ENCODE peak calls at places on chromosomes 13 and 19, in nine cellular contexts. One of them, this sample, is unnamed.

GRCh38 chr19:38647966-38648788 is 728 bp downstream of the ACTN4 start:
- DNase-seq in neural progenitor cell: no peak
- DNase-seq in breast epithelium: no peak
- DNase-seq in cardiac muscle cell: no peak
- DNase-seq in A549: no peak
- DNase-seq in epithelial cell of prostate: no peak
- DNase-seq in right atrium auricular region: no peak
- DNase-seq in dorsolateral prefrontal cortex: no peak
- DNase-seq in PC-3: no peak
- DNase-seq in this sample: no peak

GRCh38 chr13:103961784-103962183 is 895.6 kb upstream of the SLC10A2 start:
- DNase-seq in neural progenitor cell: no peak
- DNase-seq in breast epithelium: no peak
- DNase-seq in cardiac muscle cell: peak; percentile 33
- DNase-seq in A549: no peak
- DNase-seq in epithelial cell of prostate: no peak
- DNase-seq in right atrium auricular region: no peak
- DNase-seq in dorsolateral prefrontal cortex: no peak
- DNase-seq in PC-3: no peak
- DNase-seq in this sample: no peak

GRCh38 chr19:45607071-45608029 is 5.3 kb upstream of the GPR4 start:
- DNase-seq in neural progenitor cell: peak; percentile 89
- DNase-seq in breast epithelium: peak; percentile 42
- DNase-seq in cardiac muscle cell: peak; percentile 80
- DNase-seq in A549: peak; percentile 77
- DNase-seq in epithelial cell of prostate: no peak
- DNase-seq in right atrium auricular region: peak; percentile 72
- DNase-seq in dorsolateral prefrontal cortex: peak; percentile 57
- DNase-seq in PC-3: peak; percentile 76
- DNase-seq in this sample: peak; percentile 55

GRCh38 chr13:73754727-73755292 is 379.4 kb downstream of the KLF12 start:
- DNase-seq in neural progenitor cell: peak; percentile 64
- DNase-seq in breast epithelium: no peak
- DNase-seq in cardiac muscle cell: peak; percentile 77
- DNase-seq in A549: peak; percentile 4
- DNase-seq in epithelial cell of prostate: no peak
- DNase-seq in right atrium auricular region: no peak
- DNase-seq in dorsolateral prefrontal cortex: no peak
- DNase-seq in PC-3: peak; percentile 85
- DNase-seq in this sample: no peak

GRCh38 chr19:35644206-35644986 is 2.9 kb downstream of the ETV2 start:
- DNase-seq in neural progenitor cell: peak; percentile 96
- DNase-seq in breast epithelium: peak; percentile 94
- DNase-seq in cardiac muscle cell: peak; percentile 97
- DNase-seq in A549: peak; percentile 100
- DNase-seq in epithelial cell of prostate: peak; percentile 80
- DNase-seq in right atrium auricular region: peak; percentile 95
- DNase-seq in dorsolateral prefrontal cortex: peak; percentile 70
- DNase-seq in PC-3: peak; percentile 91
- DNase-seq in this sample: peak; percentile 41

GRCh38 chr19:38838208-38838985 is 6.8 kb upstream of the ECH1 start:
- DNase-seq in neural progenitor cell: no peak
- DNase-seq in breast epithelium: peak; percentile 70
- DNase-seq in cardiac muscle cell: no peak
- DNase-seq in A549: no peak
- DNase-seq in epithelial cell of prostate: peak; percentile 90
- DNase-seq in right atrium auricular region: no peak
- DNase-seq in dorsolateral prefrontal cortex: no peak
- DNase-seq in PC-3: peak; percentile 94
- DNase-seq in this sample: no peak

GRCh38 chr13:41694902-41695301 is 237.6 kb downstream of the RGCC start:
- DNase-seq in neural progenitor cell: no peak
- DNase-seq in breast epithelium: no peak
- DNase-seq in cardiac muscle cell: peak; percentile 95
- DNase-seq in A549: peak; percentile 19
- DNase-seq in epithelial cell of prostate: peak; percentile 67
- DNase-seq in right atrium auricular region: peak; percentile 61
- DNase-seq in dorsolateral prefrontal cortex: no peak
- DNase-seq in PC-3: peak; percentile 87
- DNase-seq in this sample: no peak

GRCh38 chr13:28705734-28706133 is 13.0 kb downstream of the SLC46A3 start:
- DNase-seq in neural progenitor cell: no peak
- DNase-seq in breast epithelium: no peak
- DNase-seq in cardiac muscle cell: peak; percentile 74
- DNase-seq in A549: no peak
- DNase-seq in epithelial cell of prostate: no peak
- DNase-seq in right atrium auricular region: no peak
- DNase-seq in dorsolateral prefrontal cortex: no peak
- DNase-seq in PC-3: no peak
- DNase-seq in this sample: no peak

GRCh38 chr19:5706876-5707573 is 12.9 kb downstream of the LONP1 start:
- DNase-seq in neural progenitor cell: no peak
- DNase-seq in breast epithelium: no peak
- DNase-seq in cardiac muscle cell: no peak
- DNase-seq in A549: no peak
- DNase-seq in epithelial cell of prostate: no peak
- DNase-seq in right atrium auricular region: no peak
- DNase-seq in dorsolateral prefrontal cortex: no peak
- DNase-seq in PC-3: no peak
- DNase-seq in this sample: no peak

GRCh38 chr19:12794936-12795335 is 3.6 kb downstream of the JUNB start:
- DNase-seq in neural progenitor cell: no peak
- DNase-seq in breast epithelium: no peak
- DNase-seq in cardiac muscle cell: peak; percentile 25
- DNase-seq in A549: no peak
- DNase-seq in epithelial cell of prostate: no peak
- DNase-seq in right atrium auricular region: no peak
- DNase-seq in dorsolateral prefrontal cortex: no peak
- DNase-seq in PC-3: no peak
- DNase-seq in this sample: no peak

GRCh38 chr19:48696353-48697010 is 711 bp downstream of the FUT2 start:
- DNase-seq in neural progenitor cell: peak; percentile 61
- DNase-seq in breast epithelium: no peak
- DNase-seq in cardiac muscle cell: no peak
- DNase-seq in A549: no peak
- DNase-seq in epithelial cell of prostate: no peak
- DNase-seq in right atrium auricular region: no peak
- DNase-seq in dorsolateral prefrontal cortex: no peak
- DNase-seq in PC-3: no peak
- DNase-seq in this sample: no peak

GRCh38 chr13:37690361-37690760 is 91.8 kb upstream of the POSTN start:
- DNase-seq in neural progenitor cell: no peak
- DNase-seq in breast epithelium: no peak
- DNase-seq in cardiac muscle cell: no peak
- DNase-seq in A549: no peak
- DNase-seq in epithelial cell of prostate: no peak
- DNase-seq in right atrium auricular region: no peak
- DNase-seq in dorsolateral prefrontal cortex: no peak
- DNase-seq in PC-3: no peak
- DNase-seq in this sample: no peak
- H3K27ac ChIP-seq in neural progenitor cell: no peak overlapping the region
- H3K27ac ChIP-seq in breast epithelium: no peak overlapping the region
- H3K27ac ChIP-seq in cardiac muscle cell: no peak overlapping the region
- H3K27ac ChIP-seq in A549: no peak overlapping the region
- H3K27ac ChIP-seq in epithelial cell of prostate: no peak overlapping the region
- H3K27ac ChIP-seq in right atrium auricular region: no peak overlapping the region
- H3K27ac ChIP-seq in dorsolateral prefrontal cortex: no peak overlapping the region
- H3K27ac ChIP-seq in PC-3: no peak overlapping the region
- H3K27ac ChIP-seq in this sample: no peak overlapping the region

DNA sequence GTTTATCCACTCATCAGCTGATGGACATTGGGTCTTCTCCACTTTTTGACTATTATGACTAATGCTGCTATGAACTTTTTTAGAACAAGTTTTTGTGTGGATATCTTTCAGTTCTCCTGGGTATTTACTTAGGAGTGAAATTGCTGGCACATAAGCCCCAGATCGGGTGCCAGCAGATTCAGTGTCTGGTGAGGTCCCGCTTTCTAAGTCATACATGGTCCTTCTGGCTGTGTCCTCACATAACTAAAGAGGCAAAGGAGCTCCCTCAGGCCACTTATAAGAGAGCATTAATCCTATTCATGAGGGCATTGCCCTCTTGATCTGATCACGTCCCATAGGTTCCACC is 600 bp upstream of the ZNF226 start:
- DNase-seq in neural progenitor cell: peak; percentile 2
- DNase-seq in breast epithelium: no peak
- DNase-seq in cardiac muscle cell: no peak
- DNase-seq in A549: no peak
- DNase-seq in epithelial cell of prostate: no peak
- DNase-seq in right atrium auricular region: no peak
- DNase-seq in dorsolateral prefrontal cortex: no peak
- DNase-seq in PC-3: no peak
- DNase-seq in this sample: no peak
- H3K27ac ChIP-seq in neural progenitor cell: no peak overlapping the region
- H3K27ac ChIP-seq in breast epithelium: peak overlapping the region; percentile 91
- H3K27ac ChIP-seq in cardiac muscle cell: peak overlapping the region; percentile 8
- H3K27ac ChIP-seq in A549: peak overlapping the region; percentile 81
- H3K27ac ChIP-seq in epithelial cell of prostate: peak overlapping the region; percentile 56
- H3K27ac ChIP-seq in right atrium auricular region: peak overlapping the region; percentile 86
- H3K27ac ChIP-seq in dorsolateral prefrontal cortex: no peak overlapping the region
- H3K27ac ChIP-seq in PC-3: peak overlapping the region; percentile 13
- H3K27ac ChIP-seq in this sample: peak overlapping the region; percentile 91

DNA sequence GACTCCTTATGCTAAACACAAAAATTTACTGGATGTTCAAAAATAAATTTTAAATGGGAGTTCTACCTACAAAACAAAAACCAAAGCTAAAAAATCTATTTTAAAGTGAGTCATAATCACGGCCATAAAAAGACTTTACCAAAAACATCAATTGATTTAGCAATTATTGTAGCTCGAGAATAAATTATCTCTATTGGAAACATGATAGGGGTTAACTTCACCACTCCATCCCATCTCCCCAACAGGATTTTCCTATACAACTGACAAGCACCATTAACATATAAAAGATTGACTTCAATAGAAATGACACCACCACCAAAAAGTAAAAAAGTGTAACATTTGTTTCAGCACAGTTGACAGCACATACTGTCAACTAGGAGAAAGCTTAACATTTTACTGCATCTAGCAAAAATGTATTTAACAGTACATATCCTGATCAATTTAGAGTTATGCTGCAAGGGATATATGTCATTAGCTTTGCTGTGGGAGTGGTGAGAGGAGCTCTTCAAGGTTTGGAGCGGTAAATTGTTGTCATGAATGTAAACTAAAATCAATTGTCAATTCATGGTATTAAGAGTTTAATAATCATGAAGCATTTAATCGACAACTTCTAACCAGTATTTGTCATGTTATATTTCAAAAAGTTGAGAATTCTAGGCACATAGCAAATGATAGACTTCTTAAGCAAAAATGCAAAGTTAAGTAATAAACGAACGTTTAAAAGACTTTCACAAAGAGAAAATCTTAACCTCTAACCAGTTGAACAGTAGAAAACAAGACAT is 3.8 kb downstream of the UBL3 start:
- DNase-seq in neural progenitor cell: no peak
- DNase-seq in breast epithelium: no peak
- DNase-seq in cardiac muscle cell: no peak
- DNase-seq in A549: no peak
- DNase-seq in epithelial cell of prostate: no peak
- DNase-seq in right atrium auricular region: no peak
- DNase-seq in dorsolateral prefrontal cortex: no peak
- DNase-seq in PC-3: no peak
- DNase-seq in this sample: no peak
- H3K27ac ChIP-seq in neural progenitor cell: no peak overlapping the region
- H3K27ac ChIP-seq in breast epithelium: peak overlapping the region; percentile 83
- H3K27ac ChIP-seq in cardiac muscle cell: no peak overlapping the region
- H3K27ac ChIP-seq in A549: peak overlapping the region; percentile 71
- H3K27ac ChIP-seq in epithelial cell of prostate: peak overlapping the region; percentile 37
- H3K27ac ChIP-seq in right atrium auricular region: peak overlapping the region; percentile 100
- H3K27ac ChIP-seq in dorsolateral prefrontal cortex: peak overlapping the region; percentile 57
- H3K27ac ChIP-seq in PC-3: no peak overlapping the region
- H3K27ac ChIP-seq in this sample: peak overlapping the region; percentile 66

GRCh38 chr13:25905411-25906010 is 146.3 kb downstream of the SHISA2 start:
- DNase-seq in neural progenitor cell: no peak
- DNase-seq in breast epithelium: no peak
- DNase-seq in cardiac muscle cell: no peak
- DNase-seq in A549: no peak
- DNase-seq in epithelial cell of prostate: no peak
- DNase-seq in right atrium auricular region: no peak
- DNase-seq in dorsolateral prefrontal cortex: no peak
- DNase-seq in PC-3: peak; percentile 83
- DNase-seq in this sample: no peak
- H3K27ac ChIP-seq in neural progenitor cell: no peak overlapping the region
- H3K27ac ChIP-seq in breast epithelium: no peak overlapping the region
- H3K27ac ChIP-seq in cardiac muscle cell: no peak overlapping the region
- H3K27ac ChIP-seq in A549: no peak overlapping the region
- H3K27ac ChIP-seq in epithelial cell of prostate: no peak overlapping the region
- H3K27ac ChIP-seq in right atrium auricular region: no peak overlapping the region
- H3K27ac ChIP-seq in dorsolateral prefrontal cortex: no peak overlapping the region
- H3K27ac ChIP-seq in PC-3: peak overlapping the region; percentile 82
- H3K27ac ChIP-seq in this sample: no peak overlapping the region

GRCh38 chr13:97307096-97307495 is 85.0 kb downstream of the MBNL2 start:
- DNase-seq in neural progenitor cell: no peak
- DNase-seq in breast epithelium: no peak
- DNase-seq in cardiac muscle cell: no peak
- DNase-seq in A549: no peak
- DNase-seq in epithelial cell of prostate: no peak
- DNase-seq in right atrium auricular region: no peak
- DNase-seq in dorsolateral prefrontal cortex: no peak
- DNase-seq in PC-3: no peak
- DNase-seq in this sample: no peak
- H3K27ac ChIP-seq in neural progenitor cell: no peak overlapping the region
- H3K27ac ChIP-seq in breast epithelium: peak overlapping the region; percentile 26
- H3K27ac ChIP-seq in cardiac muscle cell: no peak overlapping the region
- H3K27ac ChIP-seq in A549: peak overlapping the region; percentile 82
- H3K27ac ChIP-seq in epithelial cell of prostate: peak overlapping the region; percentile 29
- H3K27ac ChIP-seq in right atrium auricular region: no peak overlapping the region
- H3K27ac ChIP-seq in dorsolateral prefrontal cortex: peak overlapping the region; percentile 85
- H3K27ac ChIP-seq in PC-3: peak overlapping the region; percentile 88
- H3K27ac ChIP-seq in this sample: no peak overlapping the region

GRCh38 chr19:17982430-17982829 is 15.5 kb downstream of the KCNN1 start:
- DNase-seq in neural progenitor cell: no peak
- DNase-seq in breast epithelium: no peak
- DNase-seq in cardiac muscle cell: no peak
- DNase-seq in A549: no peak
- DNase-seq in epithelial cell of prostate: no peak
- DNase-seq in right atrium auricular region: no peak
- DNase-seq in dorsolateral prefrontal cortex: no peak
- DNase-seq in PC-3: no peak
- DNase-seq in this sample: no peak
- H3K27ac ChIP-seq in neural progenitor cell: no peak overlapping the region
- H3K27ac ChIP-seq in breast epithelium: no peak overlapping the region
- H3K27ac ChIP-seq in cardiac muscle cell: no peak overlapping the region
- H3K27ac ChIP-seq in A549: no peak overlapping the region
- H3K27ac ChIP-seq in epithelial cell of prostate: no peak overlapping the region
- H3K27ac ChIP-seq in right atrium auricular region: no peak overlapping the region
- H3K27ac ChIP-seq in dorsolateral prefrontal cortex: no peak overlapping the region
- H3K27ac ChIP-seq in PC-3: no peak overlapping the region
- H3K27ac ChIP-seq in this sample: no peak overlapping the region

This sample was measured in substantia nigra.